ENCODE peak calls at places on chromosomes 6 and 20, in four cellular contexts. U is endodermal cell, N is hepatocyte, V is neural progenitor cell. C is an unnamed sample. For H3K36me3, the result is how much of the 10 kb centered on the place peaks cover.

GRCh38 chr6:143700684-143701342 is 23.0 kb downstream of the PHACTR2 start:
- DNase-seq in V (no peak), N (no peak), U (no peak), C (no peak)

GRCh38 chr6:16286151-16286522 is 47.8 kb downstream of the GMPR start:
- DNase-seq in V (peak), U (peak), N (peak), C (no peak)

GRCh38 chr20:57323034-57323433 is 6.6 kb upstream of the SPO11 start:
- DNase-seq in N (peak), U (peak), V (peak), C (peak)

GRCh38 chr6:110357298-110357695 is 852 bp downstream of the METTL24 start:
- DNase-seq in U (no peak), N (no peak), V (no peak), C (no peak)

GRCh38 chr6:54876365-54876764 is 29.8 kb downstream of the FAM83B start:
- DNase-seq in V (no peak), U (no peak), N (no peak), C (no peak)

GRCh38 chr6:154277578-154278128 is 79.0 kb downstream of the IPCEF1 start:
- DNase-seq in U (no peak), N (no peak), V (no peak), C (no peak)

GRCh38 chr6:74853991-74854390 is 351.9 kb downstream of the COL12A1 start:
- DNase-seq in V (no peak), N (no peak), U (no peak), C (no peak)

GRCh38 chr6:87682310-87682709 is 19.7 kb downstream of the AKIRIN2 start:
- DNase-seq in N (no peak), V (no peak), U (no peak), C (no peak)

GRCh38 chr20:57247292-57247975 is 19.0 kb downstream of the BMP7 start:
- DNase-seq in U (no peak), V (no peak), N (no peak), C (no peak)

GRCh38 chr6:150725795-150726194 is 126.1 kb downstream of the PLEKHG1 start:
- DNase-seq in N (no peak), V (no peak), U (no peak), C (no peak)

GRCh38 chr20:38426006-38426405 is 9.1 kb downstream of the SNHG17 start:
- DNase-seq in N (peak), V (no peak), U (no peak), C (peak)
- H3K36me3 ChIP-seq in N (under half), V (under half), U (half or more), C (half or more)

GRCh38 chr6:27753668-27754407 is 158.4 kb downstream of the OR2B2 start:
- DNase-seq in V (peak), U (peak), N (peak), C (peak)
- TF ChIP-seq CTCF in V (peak), U (peak), N (no peak), C (peak)

GRCh38 chr6:34239893-34240292 is 3.2 kb downstream of the HMGA1 start:
- DNase-seq in U (no peak), V (no peak), N (no peak), C (no peak)

GRCh38 chr6:34237722-34238506 is 1.2 kb downstream of the HMGA1 start:
- DNase-seq in U (peak), V (peak), N (peak), C (no peak)

GRCh38 chr6:34237316-34237721 is 646 bp downstream of the HMGA1 start:
- DNase-seq in V (peak), U (no peak), N (peak), C (no peak)

GRCh38 chr6:34239240-34239825 is 2.7 kb downstream of the HMGA1 start:
- DNase-seq in N (no peak), V (no peak), U (no peak), C (no peak)

DNA sequence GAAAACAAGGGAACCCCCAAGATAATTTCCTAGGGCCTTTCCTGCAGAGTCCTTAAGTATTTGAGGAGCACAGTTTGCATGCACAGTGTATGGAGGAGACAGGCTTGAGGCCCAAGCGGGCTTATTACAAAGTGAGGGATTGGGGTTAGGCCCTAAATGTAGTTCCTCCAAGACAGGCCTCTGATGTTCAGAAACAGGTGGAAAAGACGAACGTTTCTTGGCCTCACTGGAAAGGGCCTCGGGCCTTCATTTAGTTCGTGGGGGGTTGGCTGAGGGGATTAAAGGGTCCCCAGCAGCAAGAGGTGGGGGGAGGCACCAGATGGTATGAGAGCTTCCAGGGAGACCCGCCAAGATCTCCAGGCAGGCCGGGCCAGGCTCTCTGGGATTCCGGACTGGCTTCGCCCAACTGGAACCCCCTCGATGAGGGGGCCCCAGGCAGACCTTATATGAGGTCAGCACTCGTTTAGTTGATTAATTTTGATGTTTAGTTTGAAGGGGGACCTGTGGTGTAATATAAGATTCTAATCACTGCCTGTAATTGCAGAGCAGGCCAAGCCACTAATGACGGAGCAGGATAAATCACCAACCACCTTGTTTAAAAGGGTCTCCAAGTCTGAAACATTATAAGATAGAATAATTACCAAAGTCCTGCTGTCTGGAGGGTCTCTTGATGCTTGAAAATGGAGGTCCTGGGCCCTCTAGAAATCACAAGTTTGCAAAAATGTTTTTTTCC is 2.0 kb downstream of the HMGA1 start:
- DNase-seq in V (peak), U (peak), N (no peak), C (no peak)
- H3K36me3 ChIP-seq in V (under half), U (half or more), N (under half), C (under half)

GRCh38 chr20:40535816-40536215 is 153.2 kb downstream of the MAFB start:
- DNase-seq in V (no peak), N (no peak), U (no peak), C (no peak)

GRCh38 chr20:40536866-40537265 is 152.2 kb downstream of the MAFB start:
- DNase-seq in N (no peak), V (no peak), U (no peak), C (peak)

GRCh38 chr20:40532103-40532502 is 156.9 kb downstream of the MAFB start:
- DNase-seq in V (peak), N (no peak), U (peak), C (peak)
- TF ChIP-seq CTCF in V (peak), N (peak), U (peak), C (peak)

DNA sequence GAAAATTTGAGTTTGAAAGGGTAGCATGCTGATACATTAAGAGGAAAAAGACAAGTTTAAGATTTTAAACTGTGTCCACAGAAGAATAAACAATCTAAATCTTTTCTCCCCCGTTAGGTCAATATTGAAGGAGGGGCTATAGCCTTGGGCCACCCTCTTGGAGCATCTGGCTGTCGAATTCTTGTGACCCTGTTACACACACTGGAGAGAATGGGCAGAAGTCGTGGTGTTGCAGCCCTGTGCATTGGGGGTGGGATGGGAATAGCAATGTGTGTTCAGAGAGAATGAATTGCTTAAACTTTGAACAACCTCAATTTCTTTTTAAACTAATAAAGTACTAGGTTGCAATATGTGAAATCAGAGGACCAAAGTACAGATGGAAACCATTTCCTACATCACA is 10.9 kb downstream of the TCP1 start:
- DNase-seq in U (no peak), N (no peak), V (no peak), C (no peak)
- H3K36me3 ChIP-seq in U (half or more), N (under half), V (under half), C (under half)

GRCh38 chr6:44052419-44053011 is 74.7 kb downstream of the MRPL14 start:
- DNase-seq in V (peak), N (no peak), U (peak), C (no peak)

GRCh38 chr6:44053760-44054556 is 73.3 kb downstream of the MRPL14 start:
- DNase-seq in N (no peak), U (peak), V (no peak), C (peak)

GRCh38 chr6:44053106-44053756 is 74.0 kb downstream of the MRPL14 start:
- DNase-seq in N (no peak), U (no peak), V (no peak), C (no peak)

GRCh38 chr6:44056392-44057237 is 70.6 kb downstream of the MRPL14 start:
- DNase-seq in N (peak), V (no peak), U (no peak), C (peak)

DNA sequence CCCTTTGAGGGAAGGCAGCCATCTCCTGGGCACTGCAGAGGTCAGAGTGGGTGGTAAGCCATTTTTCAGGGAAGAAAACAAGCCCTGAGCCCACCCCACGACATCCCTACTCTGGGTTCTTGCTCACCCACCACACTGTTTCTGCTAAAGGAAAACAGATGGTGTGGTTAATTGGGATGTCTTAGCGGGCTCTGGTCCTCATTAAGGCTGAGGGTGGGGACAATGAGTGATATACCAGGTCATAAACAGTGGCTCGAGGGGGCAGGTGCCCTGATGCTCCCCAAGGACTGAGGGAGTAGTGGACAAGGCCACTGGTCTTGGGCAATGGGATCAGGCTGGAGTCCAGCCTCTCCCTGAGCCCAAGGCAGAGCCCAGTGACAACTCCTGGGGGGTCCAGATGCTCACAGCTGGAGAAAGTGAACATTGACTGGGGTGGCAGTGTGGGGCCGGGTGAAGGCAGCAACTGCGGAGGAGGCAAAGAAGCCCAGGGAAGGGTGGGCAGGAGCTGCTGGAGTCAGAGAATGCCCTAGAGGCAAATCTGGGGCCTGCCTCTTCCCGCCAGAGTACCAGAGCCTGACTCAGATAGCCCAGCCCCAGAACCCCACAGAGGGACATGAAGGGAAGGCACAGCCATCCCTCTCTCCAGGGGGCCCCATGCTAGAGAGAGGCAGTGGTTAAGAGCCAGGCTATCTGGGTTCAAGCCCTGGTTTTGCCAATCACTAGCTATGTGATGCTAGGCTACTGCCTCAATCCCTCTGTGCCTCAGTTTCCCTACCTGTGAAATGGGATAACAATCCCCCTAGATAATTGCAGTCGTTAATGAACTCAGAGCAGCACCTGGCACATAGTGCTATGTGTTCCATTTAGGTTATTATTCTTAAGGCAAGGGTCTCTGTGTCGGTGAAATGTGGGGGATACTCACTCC is 72.4 kb downstream of the MRPL14 start:
- DNase-seq in V (no peak), N (no peak), U (no peak), C (no peak)
- TF ChIP-seq CTCF in V (no peak), N (no peak), U (no peak), C (no peak)

GRCh38 chr6:111691345-111692225 is 85.9 kb upstream of the TRAF3IP2 start:
- DNase-seq in N (peak), V (no peak), U (no peak), C (no peak)

GRCh38 chr6:111687652-111688051 is 82.0 kb upstream of the TRAF3IP2 start:
- DNase-seq in U (no peak), N (no peak), V (no peak), C (no peak)

GRCh38 chr6:111689419-111689818 is 83.7 kb upstream of the TRAF3IP2 start:
- DNase-seq in N (no peak), V (no peak), U (no peak), C (no peak)

GRCh38 chr6:111692327-111693164 is 86.9 kb upstream of the TRAF3IP2 start:
- DNase-seq in U (peak), V (no peak), N (peak), C (peak)

DNA sequence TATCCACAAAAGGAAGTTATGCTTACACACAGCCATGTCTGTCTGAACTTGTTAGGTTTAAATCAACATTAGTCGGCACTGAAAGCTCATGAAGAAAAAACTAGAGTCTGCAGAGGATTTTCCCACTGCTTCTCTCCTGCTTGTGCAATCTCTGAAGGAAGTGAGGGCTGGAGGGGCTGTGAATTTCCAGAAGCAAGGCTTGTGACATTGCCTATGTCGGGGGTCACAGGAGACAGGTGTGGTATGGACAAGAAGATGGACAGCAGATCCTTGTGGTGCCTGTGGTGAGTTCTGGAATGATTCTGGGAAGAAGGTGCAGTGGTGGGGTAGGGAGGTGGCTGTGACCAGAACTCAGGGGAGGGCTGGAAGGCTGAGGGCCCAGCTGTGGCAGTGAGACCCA is 84.3 kb upstream of the TRAF3IP2 start:
- DNase-seq in U (peak), N (no peak), V (no peak), C (peak)
- H3K36me3 ChIP-seq in U (half or more), N (under half), V (under half), C (under half)

DNA sequence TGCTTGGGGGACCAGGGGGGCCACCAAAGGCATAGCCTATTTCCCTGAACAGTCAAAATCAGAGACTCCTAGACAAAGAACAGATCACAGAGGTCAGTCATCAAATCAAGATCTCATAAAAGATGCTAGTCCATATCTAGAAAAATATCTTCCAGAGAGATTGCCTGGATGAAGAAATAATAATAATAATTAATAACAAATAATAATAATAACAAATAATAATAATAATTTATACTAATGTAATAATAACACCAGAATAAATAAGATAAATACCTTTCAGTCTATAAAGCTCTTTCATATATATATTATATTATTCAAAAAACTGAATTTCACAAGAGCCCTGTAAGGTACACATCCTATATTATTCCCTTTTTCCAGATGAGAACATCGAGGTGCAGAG is 129.6 kb downstream of the PAX1 start:
- DNase-seq in N (no peak), U (no peak), V (no peak), C (no peak)
- TF ChIP-seq CTCF in N (no peak), U (no peak), V (no peak), C (no peak)

GRCh38 chr20:32435449-32436107 is 77.4 kb downstream of the ASXL1 start:
- DNase-seq in U (peak), V (no peak), N (no peak), C (no peak)
- H3K36me3 ChIP-seq in U (half or more), V (under half), N (under half), C (under half)

DNA sequence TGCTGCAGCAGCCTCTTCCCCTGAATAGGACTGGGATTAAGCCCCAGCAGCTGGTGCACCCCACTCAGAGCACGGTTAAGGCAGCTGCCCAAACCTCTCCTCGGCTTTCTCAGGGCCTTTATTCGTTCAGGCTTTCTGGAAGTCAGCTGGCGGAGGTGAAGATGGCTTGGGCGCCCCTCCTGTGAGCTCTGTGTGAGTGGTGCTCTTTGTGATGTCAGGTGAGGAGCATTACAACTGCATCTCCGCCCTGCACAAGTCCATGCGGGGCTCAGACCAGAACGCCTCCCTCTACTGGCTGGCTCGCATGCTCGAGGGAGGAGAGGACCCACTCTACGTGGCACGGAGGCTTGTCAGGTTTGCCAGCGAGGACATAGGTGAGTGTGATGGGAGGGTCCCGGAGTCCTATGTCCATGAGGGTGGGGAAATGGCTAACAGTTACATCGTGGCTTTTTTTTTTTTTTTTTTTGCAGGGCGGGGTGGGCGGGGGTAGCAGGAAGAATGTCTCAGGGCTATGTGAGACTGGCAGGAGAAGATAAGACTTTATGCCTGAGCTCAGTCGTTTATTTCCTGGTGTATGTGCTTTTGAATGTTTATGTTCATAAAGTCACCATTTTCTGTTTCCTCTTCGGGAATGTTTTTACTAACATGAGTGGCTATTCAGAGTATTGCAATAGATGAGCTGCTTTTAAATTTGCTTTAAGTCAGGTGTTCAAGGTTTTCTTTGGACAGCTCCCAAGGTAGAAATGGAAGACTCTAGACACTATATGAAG is 18.2 kb downstream of the WRNIP1 start:
- DNase-seq in N (no peak), U (peak), V (peak), C (no peak)
- TF ChIP-seq CTCF in N (peak), U (peak), V (peak), C (peak)